ENCODE peak calls at places on chromosomes 1 and 21, in six cellular contexts. U is DMS 273 treated with DMSO at 0.1 percent for 48 hours; D is type B pancreatic cell; J is MCF 10A; C is effector memory CD4-positive, alpha-beta T cell; B is naive thymus-derived CD8-positive, alpha-beta T cell. O is an unnamed sample.

GRCh38 chr1:48823161-48823560 is 46.5 kb upstream of the BEND5 start:
- DNase-seq in U (no peak), D (no peak), J (peak; percentile 73), B (no peak), C (no peak), O (no peak)

GRCh38 chr1:85581802-85582686 is 1.5 kb downstream of the CCN1 start:
- DNase-seq in D (no peak), U (no peak), B (no peak), C (no peak), J (peak; percentile 75), O (no peak)

GRCh38 chr21:41900401-41900800 is 21.3 kb upstream of the PRDM15 start:
- DNase-seq in U (no peak), D (no peak), C (no peak), J (no peak), B (no peak), O (no peak)

GRCh38 chr1:208601569-208601968 is 357.4 kb upstream of the PLXNA2 start:
- DNase-seq in D (no peak), U (no peak), J (no peak), B (no peak), C (no peak), O (no peak)

GRCh38 chr1:224435318-224435763 is 744 bp upstream of the WDR26 start:
- DNase-seq in C (no peak), B (no peak), D (no peak), J (peak; percentile 73), U (peak; percentile 9), O (no peak)

GRCh38 chr1:205519541-205520131 is 15.2 kb downstream of the CDK18 start:
- DNase-seq in C (no peak), D (no peak), J (no peak), B (no peak), U (no peak), O (no peak)

GRCh38 chr1:246117066-246117791 is 389.9 kb downstream of the SMYD3 start:
- DNase-seq in J (peak; percentile 61), C (peak; percentile 23), U (no peak), B (peak; percentile 89), D (no peak), O (peak; percentile 26)

GRCh38 chr1:159561513-159561912 is 25.7 kb upstream of the OR10J5 start:
- DNase-seq in D (no peak), C (no peak), U (no peak), B (no peak), J (no peak), O (no peak)

GRCh38 chr1:228066416-228066815 is 16.1 kb upstream of the ARF1 start:
- DNase-seq in C (no peak), B (no peak), U (no peak), J (no peak), D (no peak), O (no peak)

GRCh38 chr1:42734201-42735035 is 5.6 kb downstream of the CLDN19 start:
- DNase-seq in B (no peak), D (no peak), U (no peak), J (no peak), C (no peak), O (no peak)

GRCh38 chr21:35974801-35975200 is 85.5 kb downstream of the SETD4 start:
- DNase-seq in J (no peak), D (no peak), B (no peak), C (no peak), U (no peak), O (no peak)

GRCh38 chr1:67013573-67013972 is 40.4 kb downstream of the SLC35D1 start:
- DNase-seq in J (peak; percentile 47), D (no peak), B (no peak), U (no peak), C (no peak), O (no peak)

GRCh38 chr1:54885863-54886723 is 902 bp downstream of the DHCR24 start:
- DNase-seq in C (no peak), U (no peak), J (peak; percentile 88), B (no peak), D (no peak), O (peak; percentile 47)

GRCh38 chr1:90340604-90341003 is 345.7 kb downstream of the ZNF326 start:
- DNase-seq in J (no peak), D (no peak), U (no peak), B (peak; percentile 9), C (no peak), O (no peak)

GRCh38 chr1:110011527-110012041 is 22.8 kb upstream of the STRIP1 start:
- DNase-seq in J (peak; percentile 73), D (no peak), C (no peak), U (no peak), B (peak; percentile 37), O (no peak)

GRCh38 chr1:89633103-89633744 is at the start of gene LRRC8C:
- DNase-seq in D (peak; percentile 75), B (peak; percentile 73), U (peak; percentile 24), J (peak; percentile 45), C (peak; percentile 54), O (peak; percentile 33)

GRCh38 chr1:61241411-61241838 is 159.1 kb downstream of the NFIA start:
- DNase-seq in U (no peak), B (no peak), D (no peak), J (peak; percentile 56), C (no peak), O (no peak)

GRCh38 chr1:199394856-199395255 is 632.7 kb upstream of the NR5A2 start:
- DNase-seq in D (no peak), C (no peak), U (no peak), B (no peak), J (peak; percentile 5), O (no peak)

GRCh38 chr1:109262231-109263010 is 13.1 kb downstream of the CELSR2 start:
- DNase-seq in U (no peak), B (no peak), C (no peak), J (no peak), D (no peak), O (no peak)

GRCh38 chr21:25809013-25809412 is 74.2 kb downstream of the GABPA start:
- DNase-seq in C (no peak), U (no peak), J (peak; percentile 52), B (no peak), D (no peak), O (no peak)

GRCh38 chr1:20058531-20058930 is 11.5 kb upstream of the PLA2G5 start:
- DNase-seq in U (no peak), J (peak; percentile 16), B (peak; percentile 23), C (no peak), D (no peak), O (no peak)

GRCh38 chr1:161038523-161039153 is at the start of gene TSTD1:
- DNase-seq in C (peak; percentile 81), B (peak; percentile 90), J (peak; percentile 76), U (peak; percentile 39), D (no peak), O (peak; percentile 71)

GRCh38 chr1:37905624-37906196 is 41.1 kb downstream of the INPP5B start:
- DNase-seq in D (no peak), B (no peak), J (no peak), U (no peak), C (no peak), O (no peak)

GRCh38 chr21:31172328-31172727 is 134.1 kb upstream of the KRTAP19-8 start:
- DNase-seq in C (no peak), B (no peak), D (no peak), U (no peak), J (no peak), O (no peak)